ENCODE peak calls at places on chromosomes 3 and 15, in seven cellular contexts. I, B, E, U, A, M and Q are unnamed samples.
A peak's percentile ranks its signal among the peaks of the same experiment; 100 is the strongest.

GRCh38 chr15:39300451-39301153 is 280.3 kb upstream of the THBS1 start:
- DNase-seq in I (no peak), B (no peak), A (no peak), M (no peak), U (no peak), E (peak; percentile 81), Q (peak; percentile 54)

GRCh38 chr15:59306520-59307163 is 66.0 kb downstream of the MYO1E start:
- DNase-seq in A (peak; percentile 68), E (no peak), M (no peak), U (no peak), I (no peak), B (no peak), Q (no peak)

GRCh38 chr3:107947203-107947602 is 143.6 kb downstream of the CD47 start:
- DNase-seq in I (no peak), A (no peak), E (no peak), M (no peak), U (no peak), B (no peak), Q (no peak)

GRCh38 chr3:13727890-13728289 is 152.0 kb downstream of the WNT7A start:
- DNase-seq in M (no peak), E (no peak), I (no peak), U (no peak), A (no peak), B (no peak), Q (no peak)

GRCh38 chr3:71226565-71227281 is 356.8 kb downstream of the FOXP1 start:
- DNase-seq in M (peak; percentile 65), I (peak; percentile 60), E (no peak), B (no peak), U (no peak), A (no peak), Q (peak; percentile 70)

GRCh38 chr15:68305420-68305871 is 27.9 kb downstream of the FEM1B start:
- DNase-seq in I (no peak), U (no peak), B (peak; percentile 51), E (no peak), M (no peak), A (no peak), Q (peak; percentile 32)

GRCh38 chr3:4839278-4839677 is 140.0 kb upstream of the BHLHE40 start:
- DNase-seq in I (no peak), U (no peak), E (no peak), A (no peak), B (no peak), M (no peak), Q (no peak)

GRCh38 chr15:99409097-99409473 is 156.7 kb upstream of the MEF2A start:
- DNase-seq in M (no peak), I (peak; percentile 24), B (peak; percentile 78), E (peak; percentile 40), U (no peak), A (peak; percentile 76), Q (peak; percentile 34)

DNA sequence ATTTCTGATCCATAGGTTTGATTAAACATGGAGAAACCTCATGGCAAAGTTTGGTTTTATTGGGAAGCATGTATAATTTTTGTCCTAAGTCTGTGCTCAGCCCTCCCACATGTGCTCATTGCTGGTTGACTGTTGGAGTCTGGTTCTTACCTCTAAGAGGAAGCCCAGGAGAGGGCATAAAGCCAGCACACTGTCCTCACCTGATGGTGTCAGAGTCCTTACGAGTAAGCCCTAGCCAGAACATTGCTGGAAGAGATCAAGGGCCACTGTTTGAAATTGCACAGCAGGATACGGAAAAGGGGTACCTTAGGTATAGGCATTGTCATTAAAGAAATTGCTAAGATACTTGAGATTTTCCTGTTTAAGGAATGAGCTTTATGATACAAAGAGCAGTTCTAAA is 21.3 kb downstream of the MLH1 start:
- DNase-seq in E (no peak), U (no peak), M (no peak), B (peak; percentile 70), I (no peak), A (no peak), Q (no peak)
- H3K36me3 ChIP-seq in E (peaks cover 9% of the 10 kb centered on the region), U (no peaks in the 10 kb centered on the region), M (peaks cover 20% of the 10 kb centered on the region), B (peaks cover 44% of the 10 kb centered on the region), I (peaks cover 73% of the 10 kb centered on the region), A (peaks cover 84% of the 10 kb centered on the region), Q (peaks cover 81% of the 10 kb centered on the region)

GRCh38 chr3:72520205-72520604 is 328.0 kb downstream of the SHQ1 start:
- DNase-seq in I (no peak), A (no peak), U (no peak), B (no peak), E (no peak), M (no peak), Q (no peak)

GRCh38 chr3:72517325-72517724 is 330.9 kb downstream of the SHQ1 start:
- DNase-seq in A (no peak), B (no peak), E (no peak), M (no peak), U (no peak), I (no peak), Q (no peak)

GRCh38 chr3:72515915-72516314 is 332.3 kb downstream of the SHQ1 start:
- DNase-seq in B (no peak), M (no peak), I (no peak), A (no peak), E (no peak), U (no peak), Q (no peak)

GRCh38 chr3:72517804-72518442 is 330.3 kb downstream of the SHQ1 start:
- DNase-seq in M (no peak), B (no peak), I (no peak), E (no peak), U (no peak), A (no peak), Q (peak; percentile 44)

GRCh38 chr3:72516361-72516760 is 331.9 kb downstream of the SHQ1 start:
- DNase-seq in U (no peak), E (no peak), A (no peak), B (no peak), M (no peak), I (no peak), Q (no peak)
- H3K27me3 ChIP-seq in U (no peaks in the 10 kb centered on the region), E (no peaks in the 10 kb centered on the region), A (no peaks in the 10 kb centered on the region), B (no peaks in the 10 kb centered on the region), M (no peaks in the 10 kb centered on the region), I (no peaks in the 10 kb centered on the region), Q (no peaks in the 10 kb centered on the region)

DNA sequence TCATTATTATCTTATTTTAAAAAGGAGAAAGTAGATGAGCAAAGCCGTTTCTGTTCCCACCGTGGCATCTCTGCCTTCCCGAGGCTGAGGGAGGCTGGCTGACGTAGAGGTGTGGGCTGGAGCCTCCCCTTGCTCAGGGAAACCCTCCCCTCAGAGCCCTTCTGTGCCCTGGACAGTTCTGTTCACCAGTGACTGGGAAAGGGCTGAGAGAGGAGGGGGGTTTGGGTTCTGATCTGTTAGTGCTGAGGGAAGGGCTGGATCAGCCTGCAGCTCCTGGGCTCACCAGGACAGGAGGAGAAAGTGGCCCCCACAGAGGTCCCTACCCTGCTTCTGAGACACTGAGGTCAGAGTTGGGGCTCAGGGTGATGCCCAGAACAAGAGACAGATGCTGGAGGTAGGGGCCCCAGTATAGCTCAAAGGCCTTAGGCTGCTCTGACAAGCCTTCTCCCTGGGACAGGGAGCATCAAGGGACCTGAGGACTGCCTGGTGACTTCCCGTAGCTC is 47.9 kb upstream of the SEC22A start:
- DNase-seq in U (no peak), I (no peak), B (no peak), E (no peak), M (no peak), A (no peak), Q (no peak)
- H3K36me3 ChIP-seq in U (no peaks in the 10 kb centered on the region), I (peaks cover 9% of the 10 kb centered on the region), B (peaks cover 48% of the 10 kb centered on the region), E (peaks cover 39% of the 10 kb centered on the region), M (peaks cover 20% of the 10 kb centered on the region), A (peaks cover 86% of the 10 kb centered on the region), Q (no peaks in the 10 kb centered on the region)

DNA sequence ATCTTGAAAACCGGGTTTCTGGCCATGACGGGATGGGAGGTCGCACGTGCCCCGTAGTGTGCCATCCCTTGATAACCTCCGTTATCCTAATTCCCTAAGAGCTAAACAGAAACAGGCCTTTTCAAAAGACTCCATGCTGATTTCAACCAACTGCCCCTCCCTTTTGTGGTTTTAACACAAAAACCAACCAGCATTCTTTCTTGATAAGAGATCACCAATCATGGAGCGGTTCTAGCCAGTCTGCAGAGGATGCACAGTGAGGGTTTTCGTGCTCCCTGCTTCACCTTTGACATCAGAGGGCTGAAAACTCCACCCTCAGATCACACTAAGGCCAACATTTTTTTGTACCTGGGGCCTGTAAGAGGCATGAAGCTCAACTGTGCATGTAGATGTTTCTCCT is 41.4 kb downstream of the FAM3D start:
- DNase-seq in A (no peak), M (no peak), E (no peak), B (no peak), U (no peak), I (no peak), Q (no peak)
- H3K27me3 ChIP-seq in A (no peaks in the 10 kb centered on the region), M (no peaks in the 10 kb centered on the region), E (no peaks in the 10 kb centered on the region), B (no peaks in the 10 kb centered on the region), U (no peaks in the 10 kb centered on the region), I (no peaks in the 10 kb centered on the region), Q (no peaks in the 10 kb centered on the region)